ENCODE peak calls at places on chromosomes 16 and 17, in six cellular contexts. O is CD8-positive, alpha-beta T cell; I is ovary; V is ascending aorta; K is breast epithelium; L is left ventricle myocardium inferior. B is an unnamed sample. For H3K36me3, the result is how much of the 10 kb centered on the place peaks cover.

GRCh38 chr17:80308672-80309517 is 48.2 kb downstream of the RNF213 start:
- DNase-seq in O (no peak), I (no peak), V (no peak), K (no peak), L (no peak), B (no peak)

GRCh38 chr16:54489225-54489781 is 202.7 kb upstream of the IRX3 start:
- DNase-seq in O (no peak), I (no peak), V (no peak), K (no peak), L (no peak), B (no peak)

GRCh38 chr16:75113046-75113491 is 3.5 kb downstream of the LDHD start:
- DNase-seq in O (no peak), I (no peak), V (no peak), K (no peak), L (no peak), B (no peak)

GRCh38 chr16:50313596-50314483 is 47.5 kb downstream of the ADCY7 start:
- DNase-seq in O (peak), I (peak), V (peak), K (peak), L (peak), B (no peak)

GRCh38 chr16:85202631-85203461 is 90.6 kb upstream of the CIBAR2 start:
- DNase-seq in O (no peak), I (peak), V (peak), K (peak), L (peak), B (peak)

GRCh38 chr16:46899443-46900143 is 15.4 kb downstream of the GPT2 start:
- DNase-seq in O (no peak), I (no peak), V (no peak), K (no peak), L (no peak), B (no peak)

GRCh38 chr16:23082161-23082788 is 67.0 kb downstream of the USP31 start:
- DNase-seq in O (no peak), I (no peak), V (no peak), K (no peak), L (no peak), B (no peak)

GRCh38 chr16:15649727-15650018 is 372 bp upstream of the NDE1 start:
- DNase-seq in O (no peak), I (no peak), V (no peak), K (no peak), L (no peak), B (no peak)

GRCh38 chr17:78800132-78800931 is 18.3 kb upstream of the CYTH1 start:
- DNase-seq in O (no peak), I (no peak), V (no peak), K (no peak), L (no peak), B (no peak)

GRCh38 chr16:22262460-22262859 is 34.7 kb upstream of the POLR3E start:
- DNase-seq in O (no peak), I (no peak), V (no peak), K (no peak), L (no peak), B (no peak)

GRCh38 chr16:11232852-11233726 is 22.9 kb downstream of the SOCS1 start:
- DNase-seq in O (peak), I (no peak), V (peak), K (peak), L (no peak), B (no peak)

GRCh38 chr16:77955127-77955526 is 67.2 kb upstream of the CLEC3A start:
- DNase-seq in O (no peak), I (no peak), V (no peak), K (no peak), L (no peak), B (no peak)

GRCh38 chr17:58281511-58282011 is 826 bp upstream of the MPO start:
- DNase-seq in O (no peak), I (no peak), V (no peak), K (no peak), L (no peak), B (no peak)

GRCh38 chr16:11914759-11915643 is 755 bp downstream of the GSPT1 start:
- DNase-seq in O (peak), I (peak), V (peak), K (no peak), L (peak), B (no peak)

GRCh38 chr17:75750661-75751423 is 14.2 kb downstream of the GALK1 start:
- DNase-seq in O (no peak), I (no peak), V (no peak), K (no peak), L (no peak), B (no peak)

GRCh38 chr16:56424791-56425438 is 430 bp downstream of the AMFR start:
- DNase-seq in O (peak), I (peak), V (peak), K (no peak), L (peak), B (no peak)

GRCh38 chr16:69187891-69188451 is 1.0 kb downstream of the SNTB2 start:
- DNase-seq in O (peak), I (peak), V (no peak), K (no peak), L (peak), B (no peak)

GRCh38 chr17:29131814-29132682 is 48.1 kb downstream of the MYO18A start:
- DNase-seq in O (no peak), I (no peak), V (peak), K (no peak), L (no peak), B (peak)

GRCh38 chr17:78325076-78325712 is 34.7 kb downstream of the SOCS3 start:
- DNase-seq in O (no peak), I (peak), V (peak), K (no peak), L (peak), B (no peak)

GRCh38 chr16:13193721-13194120 is 292.3 kb downstream of the SHISA9 start:
- DNase-seq in O (no peak), I (no peak), V (no peak), K (no peak), L (no peak), B (no peak)

GRCh38 chr17:80753946-80754345 is 209.3 kb downstream of the RPTOR start:
- DNase-seq in O (no peak), I (no peak), V (no peak), K (no peak), L (no peak), B (no peak)

DNA sequence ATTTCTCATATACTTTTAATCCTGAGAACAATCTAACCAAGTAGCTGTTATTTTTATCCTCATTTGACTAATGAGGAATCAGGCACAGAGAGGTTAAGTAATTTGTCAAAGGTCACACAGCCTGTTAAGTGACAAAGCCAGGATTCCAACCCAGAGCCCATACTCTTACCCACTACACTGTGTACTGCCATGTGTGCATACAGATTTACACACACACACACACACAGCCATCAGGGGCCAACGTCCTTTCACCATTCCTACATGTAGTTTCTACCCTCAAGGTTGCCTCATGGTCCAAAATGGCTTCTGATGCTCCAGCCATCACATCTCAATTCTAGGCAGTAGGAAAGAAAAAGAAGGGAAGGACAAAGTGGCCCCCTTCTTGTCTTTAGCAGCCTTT is 22.1 kb downstream of the TMEM186 start:
- DNase-seq in O (no peak), I (no peak), V (no peak), K (no peak), L (no peak), B (no peak)
- H3K36me3 ChIP-seq in O (under half), I (under half), V (under half), K (under half), L (under half), B (under half)

DNA sequence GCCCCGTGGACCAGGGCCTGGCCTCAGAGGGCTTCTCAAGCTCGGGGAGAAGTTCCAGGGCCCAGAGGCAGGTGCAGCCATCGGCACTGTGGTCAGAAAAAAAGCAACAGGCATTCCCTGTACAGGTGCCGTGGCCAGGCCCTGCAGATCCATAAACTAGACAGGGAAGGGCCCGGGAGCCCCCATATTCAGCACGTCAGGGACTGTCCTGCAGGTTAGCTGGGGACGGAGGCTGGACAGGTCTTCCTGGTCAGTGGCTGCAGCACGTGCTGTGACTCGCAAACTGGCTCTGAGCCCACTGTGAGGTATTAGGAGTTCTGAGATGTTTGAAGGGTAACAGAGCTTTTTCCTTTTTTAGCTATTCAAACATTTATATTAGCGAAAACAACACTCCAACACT is 15.0 kb upstream of the C16orf95 start:
- DNase-seq in O (no peak), I (no peak), V (no peak), K (no peak), L (no peak), B (no peak)
- H3K36me3 ChIP-seq in O (under half), I (under half), V (half or more), K (under half), L (half or more), B (under half)

DNA sequence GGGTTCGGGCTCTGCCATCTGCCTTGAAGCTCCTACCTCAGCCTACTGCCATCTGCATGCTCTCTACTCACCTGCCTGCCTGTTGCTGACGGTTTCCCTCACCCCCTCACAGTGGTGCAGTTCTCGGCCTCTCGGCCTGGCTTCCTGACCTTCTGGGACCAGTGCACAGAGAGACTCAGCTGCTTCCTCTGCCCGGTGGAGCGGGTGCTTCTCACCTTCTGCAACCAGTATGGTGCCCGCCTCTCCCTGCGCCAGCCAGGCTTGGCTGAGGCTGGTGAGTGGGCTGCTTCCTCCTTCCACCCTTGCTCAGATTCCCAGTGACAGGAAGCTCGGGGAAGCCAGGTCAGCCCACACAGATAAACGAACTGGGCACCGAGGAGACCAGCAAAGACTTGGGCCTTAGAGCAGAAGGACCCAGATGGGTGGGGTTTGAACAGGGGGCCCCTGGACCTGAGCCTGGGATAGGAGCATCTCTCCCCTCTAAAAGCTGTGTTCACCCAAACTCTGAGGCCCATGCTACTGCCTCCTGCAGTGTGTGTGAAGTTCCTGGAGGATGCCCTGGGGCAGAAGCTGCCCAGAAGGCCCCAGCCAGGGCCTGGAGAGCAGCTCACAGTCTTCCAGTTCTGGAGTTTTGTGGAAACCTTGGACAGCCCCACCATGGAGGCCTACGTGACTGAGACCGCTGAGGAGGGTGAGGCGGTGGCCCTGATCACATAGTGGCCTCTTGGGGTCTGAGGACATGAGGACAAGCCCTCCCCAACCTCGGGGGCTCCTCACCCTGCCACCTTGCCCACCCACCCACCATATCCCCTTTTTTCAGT is 16.4 kb downstream of the RIPOR1 start:
- DNase-seq in O (no peak), I (no peak), V (no peak), K (no peak), L (no peak), B (no peak)
- H3K36me3 ChIP-seq in O (under half), I (under half), V (half or more), K (under half), L (half or more), B (half or more)

DNA sequence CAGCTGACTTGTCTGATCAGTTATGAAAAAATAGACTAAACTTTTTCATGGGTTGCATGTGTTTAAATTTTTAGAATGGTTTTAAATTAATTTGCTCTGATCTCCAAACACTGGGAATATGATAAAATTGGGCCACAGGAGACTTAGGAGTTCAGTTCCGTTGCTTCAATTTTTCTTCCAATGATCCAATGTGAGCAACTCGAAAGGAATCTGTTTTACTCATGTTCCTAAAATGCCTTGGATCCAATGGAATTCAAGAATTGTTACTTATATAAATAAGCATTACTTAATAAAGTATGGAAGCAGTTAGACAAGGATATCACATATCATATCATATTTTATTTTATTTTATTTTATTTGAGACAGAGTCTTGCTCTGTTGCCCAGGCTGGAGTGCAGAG is 56.0 kb upstream of the NACA2 start:
- DNase-seq in O (no peak), I (no peak), V (no peak), K (no peak), L (no peak), B (peak)
- H3K36me3 ChIP-seq in O (under half), I (under half), V (under half), K (under half), L (under half), B (under half)

GRCh38 chr16:27492588-27492979 is 57.1 kb downstream of the GTF3C1 start:
- DNase-seq in O (no peak), I (no peak), V (no peak), K (no peak), L (no peak), B (no peak)

GRCh38 chr16:27491894-27492587 is 57.7 kb downstream of the GTF3C1 start:
- DNase-seq in O (peak), I (no peak), V (no peak), K (no peak), L (no peak), B (no peak)

GRCh38 chr16:27486760-27487159 is 63.0 kb downstream of the GTF3C1 start:
- DNase-seq in O (no peak), I (no peak), V (no peak), K (no peak), L (no peak), B (no peak)

GRCh38 chr16:27489421-27489820 is 60.3 kb downstream of the GTF3C1 start:
- DNase-seq in O (no peak), I (no peak), V (no peak), K (no peak), L (no peak), B (no peak)

DNA sequence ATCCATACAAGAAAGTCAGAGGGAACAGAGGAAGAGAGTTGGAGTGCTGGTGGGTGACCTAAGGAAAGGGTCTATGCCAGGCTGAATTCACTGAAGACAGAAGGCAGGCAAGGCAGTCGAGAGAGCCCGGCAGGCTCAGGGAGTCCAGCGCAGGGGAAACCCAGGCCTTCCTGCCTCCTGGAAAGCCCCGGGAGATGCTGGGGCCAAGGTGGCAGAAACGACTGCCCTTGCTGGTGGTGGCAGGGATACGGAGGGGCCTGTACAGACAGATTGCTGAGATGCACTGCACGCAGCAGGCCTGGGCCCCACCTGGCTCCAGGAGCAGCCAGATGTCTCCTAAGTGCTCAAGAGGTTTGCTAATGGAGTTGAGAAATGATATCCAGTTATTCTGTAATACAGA is 59.8 kb downstream of the GTF3C1 start:
- DNase-seq in O (no peak), I (no peak), V (no peak), K (no peak), L (no peak), B (no peak)
- H3K36me3 ChIP-seq in O (under half), I (under half), V (half or more), K (under half), L (half or more), B (under half)

GRCh38 chr17:82577300-82577699 is 57.8 kb downstream of the FOXK2 start:
- DNase-seq in O (no peak), I (no peak), V (no peak), K (no peak), L (no peak), B (no peak)
- H3K36me3 ChIP-seq in O (under half), I (under half), V (under half), K (under half), L (half or more), B (under half)

GRCh38 chr17:17143501-17143900 is 62.6 kb downstream of the PLD6 start:
- DNase-seq in O (no peak), I (no peak), V (no peak), K (no peak), L (no peak), B (no peak)

GRCh38 chr17:17141860-17142552 is 64.1 kb downstream of the PLD6 start:
- DNase-seq in O (peak), I (peak), V (no peak), K (peak), L (peak), B (no peak)

GRCh38 chr17:17144916-17145665 is 61.0 kb downstream of the PLD6 start:
- DNase-seq in O (no peak), I (no peak), V (no peak), K (no peak), L (no peak), B (no peak)

GRCh38 chr17:17142556-17142955 is 63.6 kb downstream of the PLD6 start:
- DNase-seq in O (no peak), I (no peak), V (no peak), K (no peak), L (no peak), B (no peak)

GRCh38 chr17:17144061-17144460 is 62.1 kb downstream of the PLD6 start:
- DNase-seq in O (no peak), I (no peak), V (no peak), K (no peak), L (no peak), B (no peak)
- H3K36me3 ChIP-seq in O (under half), I (under half), V (half or more), K (under half), L (half or more), B (half or more)

DNA sequence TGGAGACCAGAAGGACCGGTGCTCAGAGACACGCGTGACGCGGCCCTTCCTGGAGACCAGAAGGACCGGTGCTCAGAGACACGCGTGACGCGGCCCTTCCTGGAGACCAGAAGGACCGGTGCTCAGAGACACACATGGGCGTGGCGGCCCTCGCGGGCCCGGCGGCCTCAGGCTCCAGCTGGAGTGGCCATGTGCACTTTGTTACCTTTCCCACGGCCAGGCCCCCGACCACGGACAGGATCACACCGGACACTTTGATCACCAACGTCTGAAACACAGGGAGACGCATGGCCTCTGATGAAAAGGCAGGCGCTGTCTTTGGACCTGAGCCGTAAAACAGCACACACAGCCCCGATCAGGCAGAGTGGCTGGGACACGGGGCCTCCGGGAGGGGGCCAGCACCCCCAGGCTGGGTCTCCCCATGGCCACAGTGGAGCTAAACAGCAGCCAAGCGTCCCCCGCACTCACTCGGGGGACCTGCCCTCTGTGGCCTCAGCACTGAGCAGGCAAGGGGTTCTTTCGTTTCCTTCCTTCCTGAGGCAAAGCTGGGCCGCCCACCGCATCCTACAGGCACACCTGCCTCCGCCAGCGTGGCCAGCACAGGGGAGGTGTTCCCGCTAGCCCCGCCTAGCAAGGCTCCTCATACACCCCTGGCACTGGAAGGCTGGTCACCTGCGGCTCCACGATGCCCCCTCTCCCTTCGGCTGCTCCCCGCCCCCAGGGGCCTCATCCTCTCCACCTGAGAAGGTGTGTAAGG is 13.3 kb upstream of the CCDC154 start:
- DNase-seq in O (no peak), I (no peak), V (no peak), K (no peak), L (no peak), B (no peak)
- H3K36me3 ChIP-seq in O (under half), I (under half), V (half or more), K (under half), L (half or more), B (under half)

GRCh38 chr17:15977894-15978293 is 21.6 kb downstream of the ZSWIM7 start:
- DNase-seq in O (no peak), I (no peak), V (no peak), K (no peak), L (no peak), B (no peak)

GRCh38 chr17:15981646-15982580 is 17.6 kb downstream of the ZSWIM7 start:
- DNase-seq in O (no peak), I (no peak), V (no peak), K (no peak), L (no peak), B (no peak)

GRCh38 chr17:15978606-15979005 is 20.9 kb downstream of the ZSWIM7 start:
- DNase-seq in O (no peak), I (no peak), V (no peak), K (no peak), L (no peak), B (no peak)

GRCh38 chr17:15981208-15981607 is 18.3 kb downstream of the ZSWIM7 start:
- DNase-seq in O (no peak), I (no peak), V (no peak), K (no peak), L (no peak), B (no peak)
- H3K36me3 ChIP-seq in O (under half), I (under half), V (under half), K (under half), L (half or more), B (under half)

GRCh38 chr16:4656221-4656620 is 31.6 kb downstream of the MGRN1 start:
- DNase-seq in O (no peak), I (no peak), V (no peak), K (no peak), L (no peak), B (no peak)

GRCh38 chr16:4654946-4655590 is 30.4 kb downstream of the MGRN1 start:
- DNase-seq in O (no peak), I (no peak), V (no peak), K (no peak), L (no peak), B (no peak)

GRCh38 chr16:4655801-4656200 is 31.2 kb downstream of the MGRN1 start:
- DNase-seq in O (no peak), I (no peak), V (no peak), K (no peak), L (no peak), B (no peak)

GRCh38 chr16:4654387-4654901 is 29.8 kb downstream of the MGRN1 start:
- DNase-seq in O (no peak), I (no peak), V (no peak), K (no peak), L (no peak), B (no peak)

GRCh38 chr16:4656695-4657686 is 32.4 kb downstream of the MGRN1 start:
- DNase-seq in O (no peak), I (no peak), V (no peak), K (no peak), L (no peak), B (no peak)
- H3K36me3 ChIP-seq in O (under half), I (under half), V (half or more), K (under half), L (half or more), B (under half)

B was measured in BJ.